ENCODE peak calls at places on chromosomes 4 and X, in four cellular contexts. S is GM06990, K is DND-41, D is keratinocyte. Y is an unnamed sample. For H3K36me3, the result is how much of the 10 kb centered on the place peaks cover.

GRCh38 chr4:61400446-61400845 is 200.3 kb downstream of the ADGRL3 start:
- DNase-seq in S (no peak), D (no peak), K (no peak), Y (no peak)

GRCh38 chr4:186703510-186703909 is 20.1 kb downstream of the FAT1 start:
- DNase-seq in D (no peak), S (no peak), K (no peak), Y (no peak)

GRCh38 chr4:41212221-41213203 is 1.8 kb downstream of the APBB2 start:
- DNase-seq in S (no peak), K (no peak), D (no peak), Y (no peak)

GRCh38 chr4:38266616-38267015 is 306.4 kb downstream of the PTTG2 start:
- DNase-seq in D (peak), S (no peak), K (no peak), Y (no peak)

GRCh38 chrX:130896816-130897508 is 6.0 kb downstream of the ENOX2 start:
- DNase-seq in S (no peak), K (no peak), D (no peak), Y (no peak)

GRCh38 chrX:72046447-72046846 is 85.3 kb downstream of the RTL5 start:
- DNase-seq in S (no peak), K (no peak), D (no peak), Y (peak)

GRCh38 chr4:39151120-39151713 is 31.1 kb upstream of the WDR19 start:
- DNase-seq in D (no peak), S (no peak), K (no peak), Y (no peak)

GRCh38 chrX:67717571-67717970 is 173.8 kb downstream of the AR start:
- DNase-seq in D (no peak), S (no peak), K (no peak), Y (no peak)

GRCh38 chrX:34638116-34638515 is 19.0 kb downstream of the TMEM47 start:
- DNase-seq in S (no peak), K (no peak), D (no peak), Y (no peak)

GRCh38 chr4:180134116-180134866 is 2108.9 kb upstream of the TENM3 start:
- DNase-seq in S (peak), D (peak), K (no peak), Y (no peak)

GRCh38 chr4:41122775-41123174 is 91.6 kb downstream of the APBB2 start:
- DNase-seq in K (no peak), D (no peak), S (no peak), Y (no peak)

GRCh38 chrX:9829308-9830267 is 43.4 kb downstream of the SHROOM2 start:
- DNase-seq in S (peak), D (peak), K (no peak), Y (no peak)

GRCh38 chr4:118769152-118769551 is 66.8 kb downstream of the SEC24D start:
- DNase-seq in D (no peak), K (no peak), S (no peak), Y (no peak)
- H3K36me3 ChIP-seq in D (under half), K (under half), S (under half), Y (under half)

GRCh38 chrX:30876367-30876766 is 12.7 kb downstream of the TAB3 start:
- DNase-seq in D (no peak), K (no peak), S (no peak), Y (no peak)
- H3K36me3 ChIP-seq in D (under half), K (under half), S (under half), Y (under half)

GRCh38 chr4:3223346-3223745 is 25.6 kb upstream of the MSANTD1 start:
- DNase-seq in S (no peak), K (no peak), D (no peak), Y (no peak)
- H3K36me3 ChIP-seq in S (half or more), K (half or more), D (under half), Y (half or more)

DNA sequence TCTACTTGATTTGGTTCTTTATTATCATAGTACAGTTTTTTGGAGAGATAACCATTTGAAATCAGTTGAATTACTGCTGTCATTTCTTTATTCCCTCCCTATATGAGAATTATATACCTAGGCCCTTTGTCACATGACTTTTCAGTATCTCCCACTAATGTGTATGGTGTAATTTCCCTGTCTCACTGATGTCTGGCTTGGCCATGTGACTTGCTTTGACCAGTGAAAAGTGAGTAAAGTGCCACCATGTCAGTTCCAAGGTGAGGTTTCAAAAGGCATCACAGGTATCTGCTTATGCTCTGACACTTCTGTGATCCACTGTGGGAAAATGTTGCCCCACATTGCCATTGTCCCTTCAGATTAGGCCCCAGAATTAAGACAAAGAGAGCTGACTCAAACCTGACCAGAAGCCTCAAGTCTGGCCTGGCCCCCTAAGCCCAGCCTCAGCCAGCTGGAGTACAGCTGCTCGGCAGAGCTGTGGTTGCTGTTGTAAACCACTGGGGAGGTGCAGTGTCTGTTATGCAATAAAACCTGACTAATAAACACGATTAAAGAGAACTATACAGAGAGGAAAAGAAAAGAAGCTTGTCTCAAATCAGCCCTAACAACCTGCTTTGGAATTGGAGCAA is 27.5 kb downstream of the SETD7 start:
- DNase-seq in D (no peak), K (no peak), S (peak), Y (no peak)
- H3K36me3 ChIP-seq in D (under half), K (half or more), S (under half), Y (under half)

GRCh38 chr4:874971-875817 is 49.3 kb upstream of the CPLX1 start:
- DNase-seq in S (no peak), D (no peak), K (no peak), Y (no peak)

GRCh38 chr4:878796-879729 is 53.1 kb downstream of the GAK start:
- DNase-seq in S (no peak), K (no peak), D (no peak), Y (peak)

GRCh38 chr4:877502-877901 is 51.6 kb upstream of the CPLX1 start:
- DNase-seq in K (no peak), S (no peak), D (no peak), Y (no peak)

GRCh38 chr4:875818-876423 is 50.0 kb upstream of the CPLX1 start:
- DNase-seq in S (no peak), K (no peak), D (no peak), Y (no peak)

GRCh38 chr4:876780-877179 is 50.9 kb upstream of the CPLX1 start:
- DNase-seq in K (peak), D (no peak), S (no peak), Y (no peak)
- H3K36me3 ChIP-seq in K (half or more), D (under half), S (under half), Y (under half)

GRCh38 chr4:183478926-183479325 is 25.9 kb upstream of the ING2 start:
- DNase-seq in S (no peak), K (no peak), D (no peak), Y (no peak)

GRCh38 chr4:183483997-183484396 is 20.9 kb upstream of the ING2 start:
- DNase-seq in K (no peak), D (no peak), S (no peak), Y (no peak)

GRCh38 chr4:183471960-183472708 is 27.7 kb downstream of the CDKN2AIP start:
- DNase-seq in D (no peak), K (peak), S (no peak), Y (peak)

GRCh38 chr4:183478123-183478522 is 26.7 kb upstream of the ING2 start:
- DNase-seq in S (no peak), D (no peak), K (no peak), Y (no peak)
- H3K36me3 ChIP-seq in S (under half), D (under half), K (under half), Y (under half)

GRCh38 chr4:150390531-150390910 is 191.4 kb upstream of the MAB21L2 start:
- DNase-seq in D (no peak), S (no peak), K (no peak), Y (no peak)
- H3K36me3 ChIP-seq in D (under half), S (under half), K (under half), Y (under half)

Y was measured in CD4-positive, alpha-beta memory T cell.